ENCODE peak calls at places on chromosomes 5 and 9, in four cellular contexts. M, O, E and X are unnamed samples.

GRCh38 chr5:181114844-181115778 is 15.9 kb downstream of the OR2V1 start:
- DNase-seq in E (no peak), M (peak; percentile 40), O (no peak), X (peak; percentile 30)

GRCh38 chr5:130198927-130199326 is 294.7 kb downstream of the CHSY3 start:
- DNase-seq in E (no peak), M (peak; percentile 27), O (no peak), X (peak; percentile 4)

GRCh38 chr5:143138839-143139238 is 264.6 kb downstream of the NR3C1 start:
- DNase-seq in E (no peak), O (no peak), M (no peak), X (no peak)

GRCh38 chr5:110361501-110361900 is 365.0 kb downstream of the TMEM232 start:
- DNase-seq in E (no peak), O (no peak), M (no peak), X (no peak)

GRCh38 chr9:25613709-25614108 is 64.5 kb downstream of the TUSC1 start:
- DNase-seq in M (no peak), O (peak; percentile 5), E (no peak), X (no peak)

GRCh38 chr5:82163459-82164108 is 114.6 kb downstream of the RPS23 start:
- DNase-seq in E (no peak), M (peak; percentile 36), O (no peak), X (no peak)

GRCh38 chr5:109866051-109866450 is 176.3 kb downstream of the MAN2A1 start:
- DNase-seq in M (peak; percentile 88), O (no peak), E (no peak), X (no peak)

GRCh38 chr5:149733129-149733900 is 3.2 kb downstream of the PPARGC1B start:
- DNase-seq in E (no peak), O (no peak), M (no peak), X (no peak)

GRCh38 chr5:34976347-34976746 is 47.0 kb downstream of the DNAJC21 start:
- DNase-seq in M (no peak), O (no peak), E (no peak), X (no peak)

GRCh38 chr9:128127568-128127989 is at the start of gene PTGES2:
- DNase-seq in M (peak; percentile 81), E (peak; percentile 51), O (peak; percentile 69), X (peak; percentile 92)

GRCh38 chr9:128124873-128125574 is 2.5 kb downstream of the PTGES2 start:
- DNase-seq in E (no peak), M (peak; percentile 56), O (peak; percentile 54), X (peak; percentile 61)

GRCh38 chr9:128128836-128129590 is 1.5 kb upstream of the PTGES2 start:
- DNase-seq in O (no peak), M (no peak), E (no peak), X (no peak)

GRCh38 chr9:128125575-128126354 is 1.8 kb downstream of the PTGES2 start:
- DNase-seq in O (no peak), M (no peak), E (no peak), X (no peak)

GRCh38 chr9:128127990-128128835 is 684 bp upstream of the PTGES2 start:
- DNase-seq in E (peak; percentile 79), O (peak; percentile 74), M (peak; percentile 84), X (peak; percentile 91)
- TF ChIP-seq POLR2A in E (no peak), O (peak; percentile 69), M (peak; percentile 32), X (no peak)

DNA sequence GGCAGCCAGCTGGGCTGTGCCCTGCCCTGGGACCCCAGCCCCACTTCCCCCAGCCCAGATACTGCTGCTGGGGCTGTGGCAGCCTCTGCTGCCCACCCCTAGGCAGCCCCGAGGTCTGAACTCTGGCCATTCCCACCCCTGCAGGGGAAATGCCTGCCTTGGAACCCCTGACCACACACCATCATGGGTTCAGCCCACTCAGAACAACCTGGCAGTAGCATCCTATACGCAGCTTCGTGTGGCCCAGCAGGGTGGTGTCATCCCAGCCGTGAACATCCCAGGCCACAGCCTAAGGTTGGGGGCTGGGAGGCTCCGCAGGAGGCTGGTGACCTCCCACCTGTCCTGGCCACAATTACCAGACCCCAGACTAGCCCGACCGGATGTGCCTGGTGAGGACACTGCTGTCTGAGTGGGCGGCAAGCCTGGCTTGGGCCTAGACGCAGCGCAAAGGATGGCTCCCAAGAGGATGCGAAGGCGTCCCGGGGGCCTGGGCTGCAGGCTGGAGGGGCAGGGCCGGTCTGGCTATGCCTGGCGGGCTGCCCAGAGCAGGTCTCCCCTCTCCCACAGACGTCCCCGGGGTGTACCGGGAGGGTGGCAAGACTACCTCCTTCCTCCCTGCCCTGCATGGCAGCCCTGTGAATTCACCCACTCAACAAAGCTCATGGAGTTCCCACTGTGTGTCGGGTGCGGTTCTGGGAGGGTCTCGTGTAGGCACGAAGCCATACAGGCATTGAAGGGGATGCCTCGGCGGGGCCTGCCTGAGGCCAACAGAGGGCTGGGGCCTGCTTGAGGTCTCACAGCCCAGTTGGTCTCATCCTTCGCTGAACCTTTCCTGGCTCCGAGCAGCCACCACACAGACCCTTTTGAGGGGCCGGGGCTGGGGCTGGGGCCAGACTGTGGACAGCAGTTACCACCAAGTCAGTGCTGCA is 1.5 kb upstream of the SLC34A3 start:
- DNase-seq in O (no peak), M (no peak), E (no peak), X (no peak)
- TF ChIP-seq POLR2A in O (no peak), M (no peak), E (no peak), X (no peak)

GRCh38 chr5:171673840-171674239 is 111.8 kb upstream of the SMIM23 start:
- DNase-seq in M (no peak), E (no peak), O (no peak), X (no peak)

GRCh38 chr5:171675511-171675910 is 110.1 kb upstream of the SMIM23 start:
- DNase-seq in E (no peak), M (peak; percentile 59), O (no peak), X (no peak)

GRCh38 chr5:171678631-171679030 is 107.0 kb upstream of the SMIM23 start:
- DNase-seq in E (no peak), O (no peak), M (no peak), X (no peak)

GRCh38 chr5:171673328-171673727 is 112.3 kb upstream of the SMIM23 start:
- DNase-seq in E (no peak), O (no peak), M (peak; percentile 57), X (no peak)

DNA sequence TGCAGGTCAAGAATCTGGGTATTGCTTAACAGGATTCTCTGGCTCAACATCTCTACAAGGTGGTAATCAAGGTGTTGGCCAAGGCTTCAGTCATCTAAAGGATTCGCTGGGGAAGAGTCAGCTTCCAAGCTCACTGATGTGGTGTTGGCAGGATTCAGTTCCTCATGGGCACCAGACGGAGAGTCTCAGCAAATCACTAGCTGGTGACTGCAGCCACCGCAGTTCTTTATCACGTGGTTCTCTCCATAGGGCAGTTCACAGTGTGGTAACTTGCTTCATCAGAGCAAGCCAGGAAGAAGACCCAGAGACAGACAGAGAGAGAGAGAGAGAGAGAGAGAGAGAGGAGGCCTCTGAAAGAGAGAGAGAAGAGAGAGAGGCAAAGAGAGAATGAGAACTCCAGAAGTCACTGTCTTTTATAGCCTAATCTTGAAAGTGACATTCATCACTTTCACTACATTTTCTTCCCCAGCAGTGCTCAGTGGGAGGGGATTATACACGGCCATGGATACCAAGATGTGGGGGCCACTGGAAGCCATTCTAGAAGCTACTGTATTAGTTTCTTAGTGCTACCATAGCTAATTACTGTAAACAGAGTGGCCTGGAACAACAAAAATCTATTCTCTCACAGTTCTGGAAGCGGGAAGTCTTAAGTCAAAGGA is 109.2 kb upstream of the SMIM23 start:
- DNase-seq in E (peak; percentile 30), O (no peak), M (no peak), X (no peak)
- TF ChIP-seq POLR2A in E (no peak), O (no peak), M (no peak), X (no peak)

DNA sequence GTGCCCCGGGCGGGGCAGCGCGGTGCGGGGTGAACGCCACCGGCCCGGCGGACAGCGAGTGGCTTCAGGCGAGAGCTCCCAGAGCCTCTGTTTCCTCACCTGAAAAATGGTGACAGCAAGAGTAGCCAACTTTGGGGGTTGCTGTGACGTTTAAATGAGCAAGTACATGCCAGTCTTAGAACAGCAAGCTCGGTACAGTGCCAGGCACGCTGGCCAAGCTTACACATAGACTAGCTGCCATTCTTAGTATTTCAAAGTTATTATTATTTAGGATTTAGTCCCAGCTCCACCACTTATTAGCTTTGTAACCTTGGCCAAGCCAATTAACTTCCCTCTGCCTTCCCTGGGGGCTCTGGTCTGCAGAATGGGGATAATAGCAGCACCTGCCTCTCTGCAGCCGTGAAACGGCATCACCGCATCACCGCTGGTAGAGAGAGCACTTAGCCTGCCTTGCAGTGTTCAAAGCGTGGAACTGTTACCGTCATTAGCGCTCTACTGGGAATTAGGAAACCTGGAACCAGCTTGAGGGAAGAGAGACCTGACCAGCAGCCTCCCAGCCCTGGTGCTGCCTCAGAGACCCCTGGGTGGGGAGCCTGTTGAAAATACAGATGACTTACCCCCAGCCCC is at the start of gene C9orf50:
- DNase-seq in O (no peak), E (no peak), M (no peak), X (no peak)
- TF ChIP-seq POLR2A in O (no peak), E (no peak), M (no peak), X (no peak)

DNA sequence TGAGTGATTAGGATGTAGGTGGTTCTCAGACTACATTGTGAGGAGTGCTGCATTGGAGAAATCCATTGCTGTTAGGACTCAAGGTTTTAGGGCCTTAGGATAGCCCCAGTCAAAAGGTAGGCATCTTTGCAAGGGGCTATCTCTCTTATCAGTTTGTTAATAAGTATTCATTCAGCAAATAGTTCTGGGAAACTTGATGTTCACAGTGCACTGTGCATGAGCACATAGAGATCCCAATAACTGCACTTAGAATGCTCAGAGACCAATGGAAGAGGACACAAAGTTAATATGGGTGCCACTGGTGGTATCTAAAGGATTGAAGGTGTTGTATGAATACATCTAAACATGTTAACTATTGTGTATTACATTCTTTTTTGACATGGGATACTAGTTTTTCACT is 131.4 kb downstream of the KIF4B start:
- DNase-seq in E (no peak), O (no peak), M (no peak), X (no peak)
- TF ChIP-seq POLR2A in E (no peak), O (no peak), M (no peak), X (no peak)

GRCh38 chr9:35714123-35714522 is 17.9 kb downstream of the TLN1 start:
- DNase-seq in M (no peak), E (no peak), O (no peak), X (no peak)
- TF ChIP-seq POLR2A in M (no peak), E (no peak), O (no peak), X (no peak)